ENCODE peak calls at places on chromosomes 6 and 20, in six cellular contexts. T is GM12865, L is GM23338, O is tibial artery, V is psoas muscle, H is AG10803. J is an unnamed sample.

GRCh38 chr6:26075063-26075717 is 12.0 kb upstream of the HFE start:
- DNase-seq in T (no peak), L (peak; percentile 30), O (no peak), V (no peak), H (no peak), J (no peak)

GRCh38 chr6:98977606-98978292 is 30.0 kb upstream of the FBXL4 start:
- DNase-seq in T (no peak), L (no peak), O (no peak), V (no peak), H (no peak), J (no peak)

GRCh38 chr6:35052694-35053565 is 88.2 kb downstream of the TCP11 start:
- DNase-seq in T (no peak), L (no peak), O (peak; percentile 81), V (peak; percentile 72), H (peak; percentile 20), J (peak; percentile 79)

GRCh38 chr20:43722153-43722505 is 4.7 kb downstream of the GTSF1L start:
- DNase-seq in T (peak; percentile 22), L (no peak), O (no peak), V (no peak), H (no peak), J (no peak)

GRCh38 chr6:165676435-165677068 is 13.5 kb upstream of the PDE10A start:
- DNase-seq in T (no peak), L (no peak), O (no peak), V (no peak), H (peak; percentile 8), J (no peak)

GRCh38 chr6:89371849-89372505 is 19.5 kb upstream of the UBE2J1 start:
- DNase-seq in T (peak; percentile 91), L (peak; percentile 89), O (peak; percentile 63), V (peak; percentile 88), H (peak; percentile 53), J (peak; percentile 84)

GRCh38 chr20:62777528-62777830 is 18.8 kb upstream of the MRGBP start:
- DNase-seq in T (no peak), L (no peak), O (no peak), V (no peak), H (no peak), J (no peak)

GRCh38 chr6:126657556-126658129 is 317.7 kb downstream of the CENPW start:
- DNase-seq in T (peak; percentile 33), L (peak; percentile 64), O (no peak), V (no peak), H (peak; percentile 47), J (no peak)

GRCh38 chr20:16661738-16662137 is 68.1 kb upstream of the SNRPB2 start:
- DNase-seq in T (no peak), L (no peak), O (no peak), V (peak; percentile 74), H (peak; percentile 2), J (no peak)

GRCh38 chr6:75213732-75214131 is 7.9 kb upstream of the COL12A1 start:
- DNase-seq in T (peak; percentile 25), L (no peak), O (no peak), V (no peak), H (no peak), J (no peak)
- TF ChIP-seq CTCF in T (peak; percentile 9), L (peak; percentile 25), O (no peak), V (no peak), H (peak; percentile 7), J (no peak)

GRCh38 chr6:36975231-36976004 is 10.6 kb downstream of the MTCH1 start:
- DNase-seq in T (no peak), L (no peak), O (no peak), V (no peak), H (no peak), J (no peak)

GRCh38 chr6:36976005-36976261 is 10.1 kb downstream of the MTCH1 start:
- DNase-seq in T (no peak), L (no peak), O (no peak), V (no peak), H (no peak), J (no peak)

GRCh38 chr6:36977470-36977941 is 8.5 kb downstream of the MTCH1 start:
- DNase-seq in T (peak; percentile 66), L (peak; percentile 71), O (no peak), V (no peak), H (no peak), J (no peak)

GRCh38 chr6:36976931-36977330 is 9.1 kb downstream of the MTCH1 start:
- DNase-seq in T (no peak), L (no peak), O (no peak), V (no peak), H (no peak), J (no peak)

DNA sequence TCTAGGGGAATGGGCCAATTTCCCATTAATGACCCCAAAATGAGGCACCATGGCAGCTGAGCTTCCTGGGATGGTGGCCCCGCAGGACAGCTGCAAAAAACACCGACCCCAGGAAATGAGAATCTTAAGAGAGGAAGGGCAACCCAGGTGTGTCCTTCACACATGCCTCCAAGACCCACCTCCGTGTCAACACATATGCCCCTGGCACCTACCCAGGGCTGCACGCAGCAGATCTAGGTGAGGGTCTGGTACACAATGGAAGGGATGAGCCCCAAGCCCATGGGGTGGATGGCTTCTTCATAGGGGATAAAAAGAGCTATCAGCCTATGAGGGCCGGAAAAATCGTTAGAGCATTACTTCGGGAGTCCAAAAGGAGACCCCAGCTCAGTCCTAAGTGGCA is 9.5 kb downstream of the MTCH1 start:
- DNase-seq in T (no peak), L (no peak), O (no peak), V (no peak), H (no peak), J (no peak)
- TF ChIP-seq CTCF in T (no peak), L (no peak), O (no peak), V (no peak), H (no peak), J (no peak)

DNA sequence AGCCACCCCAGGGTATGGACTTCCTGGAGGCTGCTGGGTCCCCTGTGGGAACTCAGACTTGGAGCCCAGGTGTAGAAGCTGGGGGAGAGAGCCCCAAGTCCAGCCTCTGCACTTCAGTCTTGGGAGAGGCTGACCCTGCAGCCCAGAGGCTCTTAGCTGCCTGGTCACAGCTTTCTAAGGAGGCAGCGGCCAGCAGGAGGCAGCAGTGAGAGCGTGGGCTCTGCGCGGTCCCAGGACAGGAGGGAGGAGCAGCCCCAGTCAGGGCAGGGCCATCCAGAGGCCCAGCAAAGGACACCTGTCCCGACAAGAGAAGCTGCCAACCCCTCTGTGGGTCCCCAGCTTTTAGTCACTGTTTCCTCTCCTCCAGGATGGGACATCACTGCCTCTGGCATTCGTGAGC is 9.4 kb downstream of the TREML2 start:
- DNase-seq in T (peak; percentile 61), L (peak; percentile 85), O (no peak), V (no peak), H (no peak), J (peak; percentile 32)
- TF ChIP-seq CTCF in T (peak; percentile 51), L (peak; percentile 69), O (no peak), V (peak; percentile 20), H (peak; percentile 28), J (peak; percentile 32)

GRCh38 chr6:6008648-6009421 is 2.1 kb upstream of the NRN1 start:
- DNase-seq in T (peak; percentile 81), L (peak; percentile 88), O (peak; percentile 73), V (peak; percentile 82), H (peak; percentile 90), J (peak; percentile 91)
- TF ChIP-seq CTCF in T (no peak), L (no peak), O (no peak), V (no peak), H (no peak), J (no peak)

GRCh38 chr20:5484346-5484745 is 167.6 kb upstream of the PROKR2 start:
- DNase-seq in T (no peak), L (no peak), O (no peak), V (no peak), H (no peak), J (no peak)
- TF ChIP-seq CTCF in T (no peak), L (no peak), O (no peak), V (no peak), H (no peak), J (no peak)

DNA sequence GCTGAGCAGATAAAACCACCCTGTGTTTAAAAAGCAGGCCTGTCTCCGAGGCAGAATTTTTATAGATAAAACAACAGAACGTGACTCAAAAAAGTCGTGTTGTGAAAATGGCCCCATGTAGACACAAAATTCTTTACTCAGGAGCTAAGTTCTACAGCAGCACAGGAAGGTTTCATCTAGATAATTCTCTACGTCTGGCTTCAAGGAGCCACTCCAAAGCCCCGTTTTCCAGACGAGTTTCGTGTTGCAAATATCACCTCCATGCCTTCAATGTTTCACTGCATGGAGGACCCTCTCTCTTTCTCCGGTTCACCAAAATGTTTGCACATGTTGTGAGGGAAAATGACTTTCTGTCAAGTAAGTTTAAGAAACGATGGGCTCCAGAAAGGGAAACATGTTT is 12.0 kb upstream of the BMP7 start:
- DNase-seq in T (no peak), L (no peak), O (no peak), V (no peak), H (no peak), J (no peak)
- TF ChIP-seq CTCF in T (no peak), L (no peak), O (no peak), V (no peak), H (no peak), J (no peak)

GRCh38 chr6:40879169-40879568 is 159.9 kb downstream of the UNC5CL start:
- DNase-seq in T (no peak), L (no peak), O (no peak), V (no peak), H (no peak), J (no peak)

GRCh38 chr6:40876336-40876735 is 162.7 kb downstream of the UNC5CL start:
- DNase-seq in T (no peak), L (no peak), O (no peak), V (no peak), H (no peak), J (no peak)

GRCh38 chr6:40877362-40877761 is 161.7 kb downstream of the UNC5CL start:
- DNase-seq in T (no peak), L (no peak), O (no peak), V (no peak), H (no peak), J (no peak)

DNA sequence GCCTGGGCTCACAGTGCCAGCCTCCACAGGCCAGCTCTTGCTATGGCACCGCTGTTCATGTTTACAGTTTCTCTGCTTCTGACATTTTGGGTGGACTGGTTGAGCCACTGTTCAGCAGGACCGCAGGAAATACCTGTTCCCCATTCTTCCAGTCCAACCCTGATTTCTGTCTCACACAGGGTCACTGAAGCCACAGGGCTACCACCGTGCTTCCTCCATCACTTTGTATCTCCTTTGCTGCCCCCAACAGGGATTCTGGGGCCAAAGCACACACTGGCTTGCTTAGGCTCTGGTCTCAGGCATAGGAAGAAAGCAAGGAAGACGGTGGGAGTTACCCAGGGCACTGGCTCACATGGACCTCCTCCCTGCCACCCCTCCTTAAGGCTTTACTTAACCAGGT is 164.5 kb downstream of the UNC5CL start:
- DNase-seq in T (no peak), L (peak; percentile 69), O (no peak), V (no peak), H (no peak), J (no peak)
- TF ChIP-seq CTCF in T (no peak), L (peak; percentile 49), O (no peak), V (no peak), H (no peak), J (no peak)

J was measured in glutamatergic neuron.